ENCODE peak calls at places on chromosomes 6 and 20, in nine cellular contexts. Q is pancreas; I is uterus; R is WTC11; B is RWPE1; U is progenitor cell of endocrine pancreas; O is endothelial cell; C is AG09319; J is CD4-positive, alpha-beta T cell. V is an unnamed sample.

GRCh38 chr20:47876348-47877056 is 91.2 kb upstream of the SULF2 start:
- DNase-seq in R (no peak), I (no peak), C (no peak), U (no peak), B (no peak), O (no peak), Q (no peak), J (no peak), V (no peak)

GRCh38 chr20:49352821-49353220 is 75.0 kb upstream of the ZNFX1 start:
- DNase-seq in B (no peak), O (no peak), I (no peak), J (no peak), U (no peak), C (no peak), Q (no peak), R (no peak), V (no peak)

GRCh38 chr6:158863646-158864045 is 44.5 kb upstream of the EZR start:
- DNase-seq in C (no peak), U (no peak), O (no peak), B (no peak), I (no peak), Q (no peak), R (no peak), J (no peak), V (no peak)

GRCh38 chr6:165059032-165059431 is 250.4 kb downstream of the C6orf118 start:
- DNase-seq in Q (no peak), B (peak), O (no peak), I (no peak), J (no peak), R (no peak), C (no peak), U (no peak), V (no peak)

GRCh38 chr6:29892696-29893095 is 49.6 kb upstream of the HLA-A start:
- DNase-seq in B (peak), C (no peak), U (no peak), J (no peak), Q (no peak), R (no peak), O (no peak), I (no peak), V (no peak)

GRCh38 chr6:155717369-155717768 is 261.7 kb upstream of the NOX3 start:
- DNase-seq in O (no peak), B (no peak), U (no peak), J (no peak), I (no peak), Q (no peak), C (no peak), R (no peak), V (no peak)

GRCh38 chr6:6758915-6759654 is 170.6 kb downstream of the LY86 start:
- DNase-seq in U (peak), Q (peak), R (peak), I (no peak), C (peak), B (peak), J (peak), O (peak), V (no peak)

GRCh38 chr6:153947817-153948447 is 91.1 kb upstream of the OPRM1 start:
- DNase-seq in B (peak), U (peak), C (no peak), I (no peak), J (no peak), Q (no peak), R (peak), O (peak), V (no peak)

GRCh38 chr6:63121166-63121565 is 90.1 kb upstream of the FKBP1C start:
- DNase-seq in R (no peak), Q (no peak), B (no peak), O (no peak), U (no peak), I (no peak), J (no peak), C (no peak), V (no peak)

GRCh38 chr6:108946695-108947094 is 98.5 kb downstream of the ARMC2 start:
- DNase-seq in U (no peak), C (no peak), O (no peak), B (no peak), Q (no peak), I (peak), J (no peak), R (no peak), V (no peak)

GRCh38 chr6:155491421-155491820 is 35.8 kb upstream of the NOX3 start:
- DNase-seq in B (no peak), R (no peak), O (no peak), Q (no peak), I (no peak), C (no peak), U (no peak), J (no peak), V (no peak)

GRCh38 chr6:65706436-65706835 is 590 bp downstream of the EYS start:
- DNase-seq in C (no peak), J (no peak), Q (no peak), O (no peak), I (no peak), U (no peak), R (no peak), B (no peak), V (no peak)

GRCh38 chr6:9025796-9026195 is 590.5 kb upstream of the SLC35B3 start:
- DNase-seq in Q (no peak), R (no peak), C (no peak), I (no peak), B (no peak), J (no peak), O (no peak), U (no peak), V (no peak)

GRCh38 chr20:23918896-23919295 is 39.3 kb upstream of the CST5 start:
- DNase-seq in U (no peak), J (no peak), R (no peak), Q (no peak), O (no peak), I (no peak), B (no peak), C (no peak), V (no peak)

GRCh38 chr6:17705778-17706579 is 746 bp downstream of the NUP153 start:
- DNase-seq in U (peak), R (peak), J (peak), O (peak), I (peak), Q (peak), C (no peak), B (peak), V (no peak)
- TF ChIP-seq CTCF in U (peak), R (no peak), J (no peak), O (no peak), I (no peak), Q (no peak), C (peak), B (no peak), V (peak)

DNA sequence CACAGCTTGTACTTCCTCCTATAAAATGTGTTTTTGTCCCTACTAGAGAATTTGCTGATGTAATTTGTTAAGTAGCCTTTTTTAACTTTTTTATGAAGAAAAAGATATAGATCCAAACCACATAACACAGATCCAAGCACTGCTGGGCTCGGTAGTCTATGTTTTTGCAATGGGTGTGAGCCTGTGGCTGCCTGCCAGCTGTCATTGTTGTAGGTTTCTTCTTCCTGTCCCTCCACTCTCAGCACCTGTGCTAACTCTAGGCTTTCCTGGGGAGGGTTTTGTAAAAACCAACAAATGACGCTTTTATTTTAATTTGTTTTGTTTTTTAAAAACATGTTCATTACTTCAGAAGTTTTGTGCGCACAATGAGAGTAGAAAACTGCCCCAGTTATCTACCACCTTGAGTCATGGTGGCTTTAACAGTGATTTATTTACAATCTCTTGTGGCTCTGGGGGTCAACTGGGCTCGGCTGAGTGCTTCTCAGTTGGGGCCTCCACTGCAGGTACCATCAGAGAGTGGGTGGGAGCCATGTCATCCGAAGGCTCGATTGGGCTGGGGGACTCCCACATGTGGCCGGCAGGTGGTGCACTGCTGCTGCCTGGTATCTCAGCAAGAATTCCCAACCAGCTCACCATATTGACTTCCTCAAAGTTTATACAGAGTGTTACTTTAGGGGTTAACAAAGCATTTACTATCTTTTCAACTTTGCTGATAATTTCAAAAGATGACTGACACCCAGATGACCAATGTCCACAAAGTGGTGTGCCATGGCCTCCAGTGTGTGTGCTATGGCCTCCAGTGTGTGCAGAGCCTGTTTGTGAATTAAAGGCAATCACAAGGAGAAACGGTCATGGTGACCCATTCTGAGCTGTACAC is 3.0 kb upstream of the CCR6 start:
- DNase-seq in U (no peak), Q (no peak), R (no peak), J (peak), B (no peak), I (no peak), O (no peak), C (no peak), V (no peak)
- TF ChIP-seq CTCF in U (no peak), Q (no peak), R (no peak), J (no peak), B (no peak), I (no peak), O (no peak), C (no peak), V (no peak)

GRCh38 chr6:84123186-84123585 is 89.6 kb downstream of the MRAP2 start:
- DNase-seq in R (no peak), U (no peak), C (no peak), O (no peak), B (no peak), Q (no peak), I (no peak), J (no peak), V (no peak)

GRCh38 chr6:84118191-84118590 is 84.6 kb downstream of the MRAP2 start:
- DNase-seq in J (no peak), B (no peak), O (no peak), R (no peak), C (no peak), U (no peak), I (no peak), Q (no peak), V (no peak)

GRCh38 chr6:84119277-84119676 is 85.7 kb downstream of the MRAP2 start:
- DNase-seq in B (no peak), I (no peak), C (no peak), U (no peak), J (no peak), O (no peak), R (no peak), Q (no peak), V (no peak)
- TF ChIP-seq CTCF in B (no peak), I (no peak), C (no peak), U (peak), J (no peak), O (no peak), R (no peak), Q (no peak), V (no peak)

GRCh38 chr20:46622125-46622524 is 29.1 kb downstream of the SLC13A3 start:
- DNase-seq in J (no peak), C (no peak), O (no peak), I (no peak), U (no peak), Q (no peak), R (no peak), B (no peak), V (no peak)
- TF ChIP-seq CTCF in J (no peak), C (no peak), O (no peak), I (no peak), U (no peak), Q (no peak), R (no peak), B (no peak), V (no peak)

GRCh38 chr6:122580731-122581130 is 29.5 kb upstream of the PKIB start:
- DNase-seq in B (peak), C (no peak), O (no peak), J (no peak), Q (no peak), I (no peak), R (no peak), U (no peak), V (no peak)
- TF ChIP-seq CTCF in B (no peak), C (no peak), O (no peak), J (no peak), Q (no peak), I (no peak), R (no peak), U (no peak), V (no peak)

GRCh38 chr20:12837646-12838045 is 171.1 kb upstream of the SPTLC3 start:
- DNase-seq in I (no peak), Q (no peak), R (no peak), C (no peak), U (no peak), B (no peak), J (no peak), O (no peak), V (no peak)

GRCh38 chr20:12835999-12836398 is 172.8 kb upstream of the SPTLC3 start:
- DNase-seq in O (no peak), U (no peak), C (no peak), B (no peak), I (no peak), R (no peak), J (no peak), Q (no peak), V (no peak)

GRCh38 chr20:12833861-12834260 is 174.9 kb upstream of the SPTLC3 start:
- DNase-seq in C (no peak), J (no peak), I (no peak), U (no peak), O (no peak), R (no peak), B (no peak), Q (no peak), V (no peak)

GRCh38 chr20:12838261-12838866 is 170.4 kb upstream of the SPTLC3 start:
- DNase-seq in J (no peak), C (no peak), O (peak), B (no peak), R (peak), I (no peak), Q (no peak), U (no peak), V (no peak)
- TF ChIP-seq CTCF in J (no peak), C (no peak), O (peak), B (peak), R (peak), I (no peak), Q (peak), U (no peak), V (peak)